ENCODE peak calls at places on chromosome 14, in seven cellular contexts. J is DMS 273 treated with DMSO at 0.1 percent for 48 hours; B is amniotic stem cell; R is Calu3; F is suprapubic skin; C is activated T-cell treated with anti-CD3 and anti-CD28 coated beads, Interleukin-2, amount 50 U/mL, for 72 hours; V is H9. K is an unnamed sample.

GRCh38 chr14:59474172-59474571 is 9.0 kb upstream of the GPR135 start:
- DNase-seq in R (no peak), C (no peak), V (no peak), B (no peak), J (no peak), F (no peak), K (no peak)

GRCh38 chr14:95535226-95536021 is 574 bp downstream of the GLRX5 start:
- DNase-seq in F (no peak), B (no peak), R (no peak), J (no peak), C (no peak), V (no peak), K (no peak)

GRCh38 chr14:49959822-49960408 is 67.0 kb downstream of the ARF6 start:
- DNase-seq in J (no peak), V (no peak), F (no peak), C (peak; percentile 25), B (no peak), R (no peak), K (no peak)

GRCh38 chr14:63766616-63767015 is 38.8 kb upstream of the SGPP1 start:
- DNase-seq in R (no peak), F (no peak), J (no peak), V (no peak), C (no peak), B (no peak), K (no peak)

GRCh38 chr14:63551338-63551737 is 8.2 kb upstream of the PPP2R5E start:
- DNase-seq in C (no peak), F (no peak), V (no peak), J (no peak), B (no peak), R (no peak), K (no peak)

GRCh38 chr14:36683083-36683724 is 21.5 kb downstream of the PAX9 start:
- DNase-seq in V (no peak), R (no peak), F (no peak), J (no peak), B (no peak), C (no peak), K (no peak)

GRCh38 chr14:71703477-71703876 is 228.8 kb upstream of the RGS6 start:
- DNase-seq in J (peak; percentile 17), C (no peak), V (no peak), F (no peak), R (no peak), B (no peak), K (no peak)

GRCh38 chr14:39140170-39140569 is 26.0 kb downstream of the GEMIN2 start:
- DNase-seq in R (no peak), F (no peak), C (no peak), J (no peak), V (peak; percentile 45), B (no peak), K (no peak)

GRCh38 chr14:66295386-66295785 is 190.8 kb upstream of the CCDC196 start:
- DNase-seq in C (no peak), B (no peak), R (no peak), J (no peak), V (no peak), F (no peak), K (no peak)

GRCh38 chr14:75259510-75259855 is 19.1 kb upstream of the FOS start:
- DNase-seq in V (no peak), B (peak; percentile 35), J (peak; percentile 57), F (no peak), R (no peak), C (no peak), K (no peak)

GRCh38 chr14:77186911-77187648 is 5.5 kb downstream of the TMEM63C start:
- DNase-seq in C (no peak), J (peak; percentile 58), B (no peak), R (peak; percentile 23), F (no peak), V (no peak), K (no peak)

GRCh38 chr14:24843999-24844398 is 205.9 kb downstream of the STXBP6 start:
- DNase-seq in B (no peak), F (no peak), R (no peak), C (no peak), J (no peak), V (no peak), K (no peak)

GRCh38 chr14:96630281-96630680 is 128.1 kb downstream of the PAPOLA start:
- DNase-seq in F (peak; percentile 47), V (peak; percentile 8), R (no peak), B (no peak), J (no peak), C (no peak), K (no peak)

GRCh38 chr14:105053421-105053820 is 11.8 kb downstream of the GPR132 start:
- DNase-seq in R (no peak), C (no peak), V (no peak), J (no peak), F (no peak), B (no peak), K (no peak)

GRCh38 chr14:104111301-104112112 is 26.0 kb downstream of the ASPG start:
- DNase-seq in V (no peak), C (no peak), R (peak; percentile 2), F (peak; percentile 74), J (no peak), B (no peak), K (no peak)

GRCh38 chr14:105897725-105898113 is 371.3 kb downstream of the TMEM121 start:
- DNase-seq in V (no peak), C (no peak), R (no peak), J (no peak), F (no peak), B (no peak), K (no peak)

GRCh38 chr14:100486025-100486828 is 101.0 kb downstream of the BEGAIN start:
- DNase-seq in C (peak; percentile 64), B (peak; percentile 69), F (no peak), V (peak; percentile 89), R (peak; percentile 60), J (peak; percentile 76), K (peak; percentile 10)

GRCh38 chr14:84323450-84323849 is 1206.5 kb upstream of the FLRT2 start:
- DNase-seq in V (no peak), B (no peak), J (no peak), R (no peak), C (no peak), F (no peak), K (peak; percentile 5)

GRCh38 chr14:105484069-105484996 is 2.4 kb upstream of the CRIP1 start:
- DNase-seq in B (no peak), F (no peak), R (no peak), J (no peak), C (no peak), V (no peak), K (no peak)

GRCh38 chr14:34981743-34982420 is 910 bp upstream of the SRP54 start:
- DNase-seq in J (peak; percentile 62), V (no peak), F (no peak), R (peak; percentile 34), B (no peak), C (peak; percentile 52), K (no peak)

GRCh38 chr14:90815817-90816662 is at the start of gene TTC7B:
- DNase-seq in J (no peak), V (peak; percentile 60), F (no peak), C (peak; percentile 36), R (peak; percentile 71), B (no peak), K (no peak)

GRCh38 chr14:31128601-31129526 is 78.7 kb downstream of the HECTD1 start:
- DNase-seq in R (no peak), B (no peak), V (no peak), C (no peak), J (no peak), F (no peak), K (no peak)

GRCh38 chr14:34301107-34301734 is 160.8 kb downstream of the SPTSSA start:
- DNase-seq in B (no peak), F (no peak), J (peak; percentile 9), V (no peak), R (peak; percentile 54), C (peak; percentile 5), K (no peak)

GRCh38 chr14:64706119-64706465 is 1.9 kb downstream of the PLEKHG3 start:
- DNase-seq in F (peak; percentile 63), J (no peak), B (no peak), V (no peak), C (no peak), R (no peak), K (no peak)

GRCh38 chr14:50647753-50648152 is 20.4 kb downstream of the SAV1 start:
- DNase-seq in V (no peak), C (no peak), F (no peak), R (no peak), B (no peak), J (no peak), K (no peak)

GRCh38 chr14:68655961-68656360 is 136.9 kb downstream of the ZFP36L1 start:
- DNase-seq in V (no peak), R (peak; percentile 45), B (no peak), J (no peak), F (no peak), C (no peak), K (no peak)

GRCh38 chr14:79404874-79405273 is 806.4 kb downstream of the DIO2 start:
- DNase-seq in J (peak; percentile 17), F (no peak), C (no peak), V (no peak), R (no peak), B (no peak), K (no peak)

GRCh38 chr14:90722590-90722989 is 93.6 kb downstream of the TTC7B start:
- DNase-seq in V (no peak), R (no peak), J (no peak), B (no peak), C (no peak), F (no peak), K (no peak)

GRCh38 chr14:20427231-20428009 is 8.5 kb downstream of the KLHL33 start:
- DNase-seq in C (no peak), V (no peak), B (peak; percentile 28), R (no peak), J (no peak), F (no peak), K (no peak)

GRCh38 chr14:78836777-78837176 is 666.6 kb downstream of the NRXN3 start:
- DNase-seq in R (peak; percentile 78), B (peak; percentile 2), J (peak; percentile 24), V (peak; percentile 85), F (no peak), C (peak; percentile 18), K (peak; percentile 16)

GRCh38 chr14:22448035-22448904 is 140.8 kb downstream of the DAD1 start:
- DNase-seq in B (no peak), V (no peak), J (peak; percentile 69), R (no peak), F (no peak), C (no peak), K (no peak)